ENCODE peak calls at places on chromosomes 3 and 15, in four cellular contexts. G, P, V and W are unnamed samples.

GRCh38 chr3:149828390-149828789 is 15.4 kb downstream of the RNF13 start:
- DNase-seq in G (no peak), P (no peak), V (no peak), W (no peak)

GRCh38 chr3:107660316-107660976 is 137.7 kb downstream of the BBX start:
- DNase-seq in G (no peak), P (no peak), V (peak; percentile 20), W (peak; percentile 65)

GRCh38 chr15:82999905-83000671 is 11.4 kb downstream of the C15orf40 start:
- DNase-seq in G (no peak), P (peak; percentile 91), V (peak; percentile 28), W (peak; percentile 73)

GRCh38 chr3:126646662-126647061 is 8.3 kb downstream of the TXNRD3 start:
- DNase-seq in G (no peak), P (no peak), V (no peak), W (peak; percentile 9)

GRCh38 chr3:177608443-177608842 is 411.2 kb upstream of the TBL1XR1 start:
- DNase-seq in G (no peak), P (no peak), V (no peak), W (no peak)

GRCh38 chr15:39230205-39230916 is 350.5 kb upstream of the THBS1 start:
- DNase-seq in G (no peak), P (peak; percentile 58), V (peak; percentile 85), W (no peak)

GRCh38 chr3:14392803-14393319 is 9.5 kb upstream of the SLC6A6 start:
- DNase-seq in G (no peak), P (no peak), V (no peak), W (no peak)

GRCh38 chr3:81216192-81216591 is 545.3 kb downstream of the GBE1 start:
- DNase-seq in G (no peak), P (no peak), V (peak; percentile 20), W (peak; percentile 63)

GRCh38 chr3:157086053-157086761 is 73.7 kb downstream of the CCNL1 start:
- DNase-seq in G (peak; percentile 67), P (no peak), V (no peak), W (no peak)

GRCh38 chr15:87082576-87082975 is 1002.9 kb downstream of the AGBL1 start:
- DNase-seq in G (no peak), P (no peak), V (no peak), W (no peak)

DNA sequence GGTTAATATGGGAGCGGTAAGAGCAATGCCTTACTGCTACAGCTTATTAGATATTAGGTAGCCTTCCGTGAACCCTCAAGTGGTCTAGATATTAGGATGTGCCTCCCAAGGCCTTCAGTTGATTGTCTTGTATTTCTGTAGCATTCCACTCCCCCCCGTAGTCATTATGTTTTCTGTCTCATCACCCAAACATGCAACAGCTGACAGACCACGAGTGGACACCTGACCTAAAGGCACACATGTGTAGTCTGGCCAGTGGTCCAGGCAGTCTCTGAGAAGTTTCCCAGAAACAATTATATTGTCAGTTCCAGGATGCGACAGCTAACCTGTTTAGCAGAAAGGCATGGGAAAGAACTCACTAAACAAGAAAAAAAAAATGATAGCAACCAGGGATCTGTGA is 1000.9 kb downstream of the AGBL1 start:
- DNase-seq in G (no peak), P (peak; percentile 6), V (no peak), W (peak; percentile 0)
- H3K4me3 ChIP-seq in G (no peak overlapping the region), P (no peak overlapping the region), V (no peak overlapping the region), W (no peak overlapping the region)

GRCh38 chr15:86743283-86743903 is 663.7 kb downstream of the AGBL1 start:
- DNase-seq in G (peak; percentile 25), P (no peak), V (peak; percentile 61), W (no peak)
- TF ChIP-seq CTCF in G (peak; percentile 59), P (no peak), V (peak; percentile 90), W (peak; percentile 27)

GRCh38 chr3:120685411-120685810 is 3.4 kb upstream of the HGD start:
- DNase-seq in G (no peak), P (no peak), V (no peak), W (no peak)
- H3K4me3 ChIP-seq in G (no peak overlapping the region), P (no peak overlapping the region), V (no peak overlapping the region), W (no peak overlapping the region)

GRCh38 chr15:74460903-74461846 is at the start of gene UBL7:
- DNase-seq in G (peak; percentile 97), P (peak; percentile 97), V (peak; percentile 99), W (peak; percentile 97)
- TF ChIP-seq CTCF in G (peak; percentile 12), P (peak; percentile 13), V (peak; percentile 21), W (peak; percentile 18)

DNA sequence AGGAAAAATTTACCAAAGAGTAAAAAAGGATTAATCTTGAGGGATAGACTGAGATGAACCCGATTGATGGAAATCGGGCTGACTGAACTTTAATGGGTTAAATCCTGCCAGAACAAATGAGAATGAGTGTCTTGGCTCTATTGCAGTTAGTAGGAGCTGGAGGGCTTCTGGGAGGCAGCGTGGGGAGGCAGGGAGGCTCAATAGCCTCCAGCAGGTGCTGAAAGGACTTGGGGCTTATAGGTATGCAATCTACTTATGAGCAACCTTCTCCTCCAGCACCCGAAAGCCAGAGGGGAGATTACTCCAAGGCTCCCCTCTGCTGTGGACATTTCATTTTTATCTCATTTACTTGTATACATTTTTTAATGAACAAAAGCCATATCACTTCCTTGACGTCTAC is 1.0 kb upstream of the CRYBG3 start:
- DNase-seq in G (no peak), P (peak; percentile 39), V (no peak), W (no peak)
- H3K4me3 ChIP-seq in G (peak overlapping the region; percentile 92), P (peak overlapping the region; percentile 87), V (peak overlapping the region; percentile 75), W (no peak overlapping the region)

GRCh38 chr3:9396301-9396631 is 1.1 kb upstream of the SETD5 start:
- DNase-seq in G (no peak), P (peak; percentile 91), V (no peak), W (peak; percentile 98)
- TF ChIP-seq CTCF in G (no peak), P (no peak), V (no peak), W (no peak)

DNA sequence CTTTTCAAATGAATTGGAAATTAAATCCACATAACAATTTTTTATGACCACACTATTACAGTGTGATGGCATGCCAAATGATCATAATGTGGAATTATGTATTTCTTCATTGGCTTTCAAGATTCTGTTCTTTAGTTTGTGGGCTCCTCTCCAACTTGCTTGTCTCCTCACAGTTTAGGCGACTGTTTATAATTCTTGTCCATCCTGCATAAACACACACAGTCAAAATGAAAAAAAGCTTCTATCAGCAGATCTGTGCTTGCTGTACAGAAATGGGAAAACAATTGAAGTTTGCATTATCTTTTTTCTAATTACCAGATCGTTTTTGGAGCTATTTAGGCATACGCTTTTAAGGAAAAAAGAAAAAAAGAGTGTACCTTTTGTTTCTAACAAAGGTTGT is 37.0 kb downstream of the OPA1 start:
- DNase-seq in G (no peak), P (no peak), V (no peak), W (no peak)
- H3K4me3 ChIP-seq in G (no peak overlapping the region), P (no peak overlapping the region), V (no peak overlapping the region), W (no peak overlapping the region)

GRCh38 chr3:119380697-119381096 is 82.7 kb downstream of the TMEM39A start:
- DNase-seq in G (no peak), P (no peak), V (peak; percentile 33), W (no peak)
- TF ChIP-seq CTCF in G (peak; percentile 41), P (no peak), V (peak; percentile 26), W (no peak)